ENCODE peak calls at places on chromosome 17, in eight cellular contexts. J is naive thymus-derived CD4-positive, alpha-beta T cell; B is occipital lobe; P is posterior vena cava; S is T-helper 2 cell; I is AG10803; W is T-helper 1 cell; Q is RWPE1. L is an unnamed sample.

GRCh38 chr17:46727572-46728348 is 90.7 kb downstream of the WNT3 start:
- DNase-seq in J (no peak), B (no peak), P (no peak), S (no peak), I (peak), W (no peak), Q (peak), L (no peak)

GRCh38 chr17:57407287-57408063 is 151.2 kb downstream of the MSI2 start:
- DNase-seq in J (no peak), B (no peak), P (no peak), S (no peak), I (no peak), W (no peak), Q (no peak), L (no peak)

GRCh38 chr17:19867654-19868395 is at the start of gene ULK2:
- DNase-seq in J (peak), B (peak), P (peak), S (peak), I (peak), W (peak), Q (peak), L (peak)

GRCh38 chr17:71438631-71439146 is 682.1 kb upstream of the SOX9 start:
- DNase-seq in J (no peak), B (no peak), P (no peak), S (no peak), I (peak), W (no peak), Q (peak), L (no peak)

GRCh38 chr17:31758646-31759045 is 100.4 kb downstream of the COPRS start:
- DNase-seq in J (no peak), B (no peak), P (no peak), S (no peak), I (peak), W (no peak), Q (no peak), L (no peak)

GRCh38 chr17:58268326-58268725 is 12.4 kb downstream of the MPO start:
- DNase-seq in J (no peak), B (no peak), P (no peak), S (no peak), I (no peak), W (no peak), Q (no peak), L (peak)

GRCh38 chr17:83024205-83024971 is 55.0 kb upstream of the METRNL start:
- DNase-seq in J (no peak), B (no peak), P (no peak), S (no peak), I (no peak), W (no peak), Q (no peak), L (no peak)

GRCh38 chr17:15951368-15952047 is 6.6 kb downstream of the ADORA2B start:
- DNase-seq in J (no peak), B (no peak), P (peak), S (no peak), I (no peak), W (no peak), Q (no peak), L (no peak)

GRCh38 chr17:40909351-40909750 is 24.3 kb upstream of the KRT20 start:
- DNase-seq in J (peak), B (peak), P (peak), S (peak), I (peak), W (peak), Q (peak), L (peak)

GRCh38 chr17:265726-266125 is 84.3 kb upstream of the DOC2B start:
- DNase-seq in J (no peak), B (no peak), P (peak), S (no peak), I (no peak), W (no peak), Q (no peak), L (peak)

GRCh38 chr17:6374761-6375312 is 60.1 kb downstream of the AIPL1 start:
- DNase-seq in J (no peak), B (no peak), P (no peak), S (no peak), I (peak), W (no peak), Q (peak), L (no peak)

GRCh38 chr17:49521521-49522185 is 26.6 kb downstream of the NGFR start:
- DNase-seq in J (no peak), B (no peak), P (no peak), S (no peak), I (no peak), W (no peak), Q (no peak), L (no peak)

GRCh38 chr17:65750678-65751077 is 189.2 kb upstream of the AXIN2 start:
- DNase-seq in J (peak), B (no peak), P (peak), S (peak), I (peak), W (peak), Q (peak), L (peak)

GRCh38 chr17:78522031-78522809 is 55.0 kb downstream of the DNAH17 start:
- DNase-seq in J (no peak), B (no peak), P (peak), S (no peak), I (no peak), W (no peak), Q (no peak), L (no peak)

GRCh38 chr17:15398291-15398690 is 56.9 kb upstream of the TEKT3 start:
- DNase-seq in J (no peak), B (no peak), P (no peak), S (no peak), I (peak), W (no peak), Q (no peak), L (no peak)

GRCh38 chr17:5941258-5941657 is 128.9 kb upstream of the WSCD1 start:
- DNase-seq in J (no peak), B (no peak), P (no peak), S (no peak), I (no peak), W (no peak), Q (no peak), L (no peak)

GRCh38 chr17:48997827-48998556 is 807 bp downstream of the IGF2BP1 start:
- DNase-seq in J (no peak), B (no peak), P (no peak), S (no peak), I (peak), W (no peak), Q (no peak), L (peak)

GRCh38 chr17:74639704-74640142 is 16.2 kb upstream of the CD300E start:
- DNase-seq in J (no peak), B (no peak), P (no peak), S (no peak), I (peak), W (no peak), Q (no peak), L (no peak)

GRCh38 chr17:81160747-81161453 is 4.4 kb upstream of the PVALEF start:
- DNase-seq in J (no peak), B (no peak), P (no peak), S (no peak), I (no peak), W (no peak), Q (no peak), L (no peak)

GRCh38 chr17:82201498-82201910 is 11.1 kb downstream of the CCDC57 start:
- DNase-seq in J (no peak), B (no peak), P (no peak), S (no peak), I (no peak), W (no peak), Q (no peak), L (no peak)

GRCh38 chr17:74190154-74190553 is 13.3 kb upstream of the RPL38 start:
- DNase-seq in J (no peak), B (no peak), P (no peak), S (no peak), I (peak), W (no peak), Q (peak), L (no peak)

GRCh38 chr17:81601525-81602120 is 35.3 kb downstream of the NPLOC4 start:
- DNase-seq in J (peak), B (no peak), P (no peak), S (peak), I (peak), W (peak), Q (peak), L (no peak)

GRCh38 chr17:3892095-3892998 is 506 bp downstream of the CAMKK1 start:
- DNase-seq in J (peak), B (peak), P (peak), S (peak), I (peak), W (peak), Q (peak), L (peak)

GRCh38 chr17:46818929-46819859 is 702 bp upstream of the WNT3 start:
- DNase-seq in J (no peak), B (no peak), P (no peak), S (no peak), I (no peak), W (no peak), Q (no peak), L (no peak)

GRCh38 chr17:2940352-2940751 is 123.1 kb downstream of the OR1D5 start:
- DNase-seq in J (no peak), B (no peak), P (no peak), S (no peak), I (no peak), W (no peak), Q (no peak), L (no peak)

GRCh38 chr17:49565948-49566491 is 9.7 kb upstream of the NXPH3 start:
- DNase-seq in J (no peak), B (peak), P (peak), S (no peak), I (no peak), W (no peak), Q (no peak), L (no peak)

L was measured in mesothelial cell of epicardium.